ENCODE peak calls at places on chromosomes 4 and X, in five cellular contexts. X, C, U, B and K are unnamed samples.

GRCh38 chrX:72554448-72555140 is 18.0 kb downstream of the HDAC8 start:
- DNase-seq in X (no peak), B (no peak), C (no peak), U (no peak), K (no peak)

GRCh38 chr4:144507309-144508101 is 138.5 kb upstream of the HHIP start:
- DNase-seq in B (peak), X (no peak), U (no peak), C (no peak), K (no peak)

GRCh38 chr4:158229768-158230167 is 19.5 kb downstream of the TMEM144 start:
- DNase-seq in X (no peak), U (no peak), C (no peak), B (no peak), K (no peak)

GRCh38 chr4:111979921-111980320 is 165.3 kb upstream of the FAM241A start:
- DNase-seq in C (no peak), X (no peak), B (no peak), U (no peak), K (no peak)

GRCh38 chr4:7907142-7907541 is 32.5 kb downstream of the AFAP1 start:
- DNase-seq in X (no peak), B (no peak), U (no peak), C (no peak), K (no peak)

GRCh38 chrX:110173192-110174175 is 144.4 kb downstream of the AMMECR1 start:
- DNase-seq in X (no peak), B (peak), C (no peak), U (peak), K (no peak)

GRCh38 chr4:125283702-125284279 is 31.0 kb upstream of the FAT4 start:
- DNase-seq in C (no peak), B (peak), U (no peak), X (no peak), K (no peak)

GRCh38 chr4:91681544-91681943 is 622.2 kb upstream of the GRID2 start:
- DNase-seq in U (no peak), B (no peak), X (no peak), C (no peak), K (no peak)

GRCh38 chr4:188370781-188371180 is 231.5 kb downstream of the TRIML1 start:
- DNase-seq in X (no peak), B (no peak), U (no peak), C (no peak), K (no peak)

GRCh38 chrX:38804481-38805293 is 3.4 kb downstream of the MID1IP1 start:
- DNase-seq in X (peak), C (peak), U (peak), B (no peak), K (peak)

GRCh38 chrX:38805294-38806053 is 4.2 kb downstream of the MID1IP1 start:
- DNase-seq in U (peak), X (peak), C (peak), B (peak), K (peak)

GRCh38 chrX:38807873-38808272 is 6.6 kb downstream of the MID1IP1 start:
- DNase-seq in U (no peak), B (no peak), X (no peak), C (no peak), K (no peak)

GRCh38 chrX:38806054-38806389 is 4.8 kb downstream of the MID1IP1 start:
- DNase-seq in U (no peak), X (no peak), B (no peak), C (no peak), K (no peak)

GRCh38 chrX:38806875-38807601 is 5.8 kb downstream of the MID1IP1 start:
- DNase-seq in U (no peak), X (no peak), C (no peak), B (no peak), K (no peak)
- TF ChIP-seq POLR2A in U (no peak), X (no peak), C (no peak), B (no peak), K (no peak)

DNA sequence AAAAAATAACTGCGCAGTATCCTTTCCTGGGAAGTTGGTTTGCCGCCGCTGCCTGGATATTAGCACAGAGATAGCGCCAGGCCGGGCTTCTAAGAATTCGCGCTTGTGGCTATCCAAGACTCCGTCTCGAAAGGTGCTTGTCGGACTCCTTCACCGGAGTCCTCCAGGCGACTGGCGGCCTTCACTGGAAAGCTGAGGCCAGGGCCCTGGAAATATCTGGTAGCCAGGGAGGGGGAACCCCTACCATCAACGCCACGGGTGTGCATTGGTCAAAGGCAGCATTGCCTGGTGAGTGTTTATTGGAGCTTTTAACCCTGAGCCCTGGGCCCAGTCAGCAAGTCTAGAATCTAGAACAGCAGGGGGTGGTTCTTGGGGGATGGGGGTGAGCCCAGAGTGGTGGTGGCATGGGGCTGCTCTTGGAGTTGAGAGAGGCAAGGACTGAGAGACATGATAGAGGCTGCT is 567 bp upstream of the PIM2 start:
- DNase-seq in C (no peak), X (no peak), U (no peak), B (no peak), K (no peak)
- H3K4me3 ChIP-seq in C (peak), X (no peak), U (peak), B (peak), K (peak)

DNA sequence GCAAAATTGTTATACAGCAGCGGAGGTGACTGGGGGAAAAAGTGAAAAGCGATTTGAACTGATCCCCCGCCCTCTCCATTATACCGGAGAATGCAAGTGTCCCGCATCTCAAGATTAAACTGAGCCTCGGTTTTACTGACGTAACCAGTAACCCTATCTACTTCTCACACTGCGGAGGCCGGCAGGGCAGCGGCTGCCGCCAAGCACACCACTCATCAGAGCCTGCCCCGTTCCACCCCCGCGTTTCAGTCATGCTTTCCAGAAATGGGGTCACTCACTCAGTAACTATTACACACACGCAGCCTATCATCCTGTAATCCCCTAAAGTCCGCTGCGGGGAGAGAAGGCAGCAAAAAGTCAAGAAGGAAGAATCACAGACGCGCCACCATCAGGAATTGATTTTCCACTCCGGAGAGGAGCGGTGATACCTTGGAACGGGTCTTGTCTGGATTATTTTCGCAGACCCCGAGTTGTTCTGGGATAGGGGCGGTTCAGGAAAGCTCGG is 1.4 kb downstream of the RPS6KA3 start:
- DNase-seq in U (peak), C (peak), X (peak), B (peak), K (peak)
- TF ChIP-seq POLR2A in U (peak), C (peak), X (no peak), B (peak), K (peak)

DNA sequence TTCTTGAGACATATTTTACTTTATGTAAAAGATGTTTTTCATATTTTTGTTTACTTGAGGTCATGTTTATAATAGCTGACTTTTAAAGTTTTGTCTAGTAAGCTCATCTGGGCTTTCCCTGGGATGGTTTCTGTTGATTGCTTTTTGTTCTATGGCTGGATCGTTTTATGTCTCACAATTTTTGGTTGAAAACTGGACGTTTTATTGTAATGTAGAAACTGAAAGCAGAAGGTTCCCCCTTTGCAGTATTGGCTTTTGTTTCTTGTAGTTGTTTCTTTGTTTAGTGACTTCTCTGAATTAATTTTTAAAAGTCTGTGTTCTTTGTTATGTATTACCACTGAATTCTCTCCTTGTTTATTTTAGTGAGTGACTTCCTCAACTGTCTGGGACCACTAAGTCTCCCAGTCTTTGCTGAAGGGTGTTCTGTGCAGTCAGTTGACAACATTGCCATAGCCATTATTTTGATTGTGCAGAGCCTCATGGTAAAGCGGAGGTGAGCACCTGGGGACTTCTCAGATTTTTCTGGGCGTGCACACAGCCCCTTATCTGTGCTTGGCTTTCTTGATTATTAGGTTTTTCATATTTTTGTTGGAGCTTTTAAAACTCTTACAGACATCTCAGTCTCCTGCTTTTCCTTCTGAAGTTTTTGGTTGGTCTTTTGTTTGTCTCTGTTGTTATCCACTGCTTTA is 31.0 kb downstream of the KDM6A start:
- DNase-seq in C (no peak), U (no peak), B (no peak), X (no peak), K (no peak)
- H3K4me3 ChIP-seq in C (no peak), U (no peak), B (no peak), X (no peak), K (no peak)

GRCh38 chr4:139028191-139028661 is 12.6 kb downstream of the NOCT start:
- DNase-seq in C (no peak), U (no peak), X (no peak), B (no peak), K (no peak)
- TF ChIP-seq POLR2A in C (no peak), U (no peak), X (no peak), B (no peak), K (no peak)

GRCh38 chr4:779555-779954 is 46.4 kb downstream of the CPLX1 start:
- DNase-seq in B (no peak), X (no peak), U (no peak), C (no peak), K (no peak)

GRCh38 chr4:780730-781492 is 45.0 kb downstream of the CPLX1 start:
- DNase-seq in U (no peak), B (peak), C (peak), X (peak), K (no peak)

GRCh38 chr4:783133-783541 is 42.8 kb downstream of the CPLX1 start:
- DNase-seq in C (peak), X (no peak), U (peak), B (no peak), K (peak)

GRCh38 chr4:784401-785331 is 41.3 kb downstream of the CPLX1 start:
- DNase-seq in X (no peak), U (no peak), B (no peak), C (peak), K (peak)

DNA sequence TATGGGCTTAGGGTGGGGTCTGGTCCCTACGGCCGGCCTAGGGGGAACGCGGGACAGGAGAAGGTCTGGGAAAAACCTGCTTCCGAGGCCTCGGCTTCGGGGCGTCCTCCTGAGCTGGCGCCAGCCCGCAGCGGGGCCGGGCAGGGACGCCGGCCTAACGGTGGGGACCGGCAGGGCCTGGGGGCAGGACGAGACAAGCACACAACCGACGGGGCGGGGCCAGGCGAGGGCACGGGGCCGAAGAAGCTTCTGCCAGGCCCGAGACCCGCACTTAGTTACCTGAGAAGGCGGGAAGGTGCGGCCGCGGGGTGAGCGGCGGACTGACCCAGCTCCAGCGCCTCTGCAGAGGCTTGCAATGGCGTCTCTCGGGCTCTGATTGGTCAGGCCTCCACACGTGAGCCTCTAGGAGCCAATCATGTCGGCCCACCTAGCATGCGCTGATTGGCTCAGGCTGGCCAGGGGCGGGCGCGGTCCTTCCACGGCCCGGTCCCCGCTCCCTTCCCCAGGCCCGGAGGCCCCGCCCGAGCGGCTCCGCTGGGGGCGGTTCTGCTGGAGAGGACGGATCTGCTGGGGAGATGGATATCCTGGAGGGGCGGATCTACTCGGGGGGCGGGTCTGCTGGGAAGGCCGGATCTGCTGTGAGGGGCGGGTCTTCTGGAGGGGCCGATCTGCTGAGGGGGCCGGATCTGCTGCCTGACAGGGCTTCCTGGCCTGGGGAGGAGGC is 44.3 kb downstream of the CPLX1 start:
- DNase-seq in C (peak), X (peak), U (peak), B (peak), K (peak)
- H3K4me3 ChIP-seq in C (peak), X (peak), U (peak), B (peak), K (peak)

GRCh38 chr4:185305979-185306442 is 89.7 kb downstream of the LRP2BP start:
- DNase-seq in C (no peak), B (peak), X (no peak), U (no peak), K (no peak)

GRCh38 chr4:185304541-185304940 is 91.2 kb downstream of the LRP2BP start:
- DNase-seq in B (peak), U (no peak), C (no peak), X (no peak), K (no peak)

GRCh38 chr4:185307136-185307950 is 88.4 kb downstream of the LRP2BP start:
- DNase-seq in U (no peak), C (no peak), X (no peak), B (peak), K (no peak)

GRCh38 chr4:185309770-185310169 is 86.0 kb downstream of the LRP2BP start:
- DNase-seq in U (no peak), C (no peak), X (no peak), B (no peak), K (no peak)

DNA sequence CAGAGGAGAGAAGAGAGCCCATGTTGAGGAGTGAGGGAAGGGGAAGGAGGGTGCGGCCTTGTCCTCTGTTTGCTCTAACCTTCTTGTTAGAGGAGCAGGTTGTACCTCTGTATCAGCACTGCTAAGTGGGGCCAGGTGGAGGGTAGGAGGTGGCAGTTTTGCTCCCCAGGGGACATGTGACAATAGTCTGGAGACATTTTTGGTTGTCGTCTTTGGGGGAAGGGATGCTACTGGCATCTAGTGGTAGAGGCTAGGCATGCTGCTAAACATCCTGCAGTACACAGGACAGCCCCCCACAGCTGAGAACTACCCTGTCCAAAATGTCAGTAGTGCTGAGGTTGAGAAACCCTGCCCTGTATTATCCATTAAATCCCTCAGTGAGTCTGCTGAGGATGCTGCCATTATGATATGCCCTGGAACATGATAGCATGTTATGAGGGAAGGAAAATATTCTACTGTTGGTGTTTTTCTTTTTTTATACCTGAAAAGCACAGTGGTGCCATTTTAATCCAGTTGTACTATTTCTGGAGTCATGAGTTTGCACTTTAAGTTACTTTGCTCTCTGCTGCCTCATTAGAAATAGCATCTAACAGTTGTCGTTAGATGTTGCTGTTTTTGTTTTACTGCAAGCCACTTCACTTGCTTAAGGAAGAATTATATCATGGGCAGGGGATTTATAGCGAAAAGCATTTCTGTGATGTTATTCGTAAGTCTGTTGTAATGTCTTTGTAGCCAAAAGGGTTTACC is 90.6 kb downstream of the LRP2BP start:
- DNase-seq in X (no peak), U (no peak), B (peak), C (no peak), K (no peak)
- TF ChIP-seq POLR2A in X (no peak), U (no peak), B (no peak), C (no peak), K (no peak)